ENCODE peak calls at places on chromosome 2, in eight cellular contexts. W, O, A, Z, E, P, N and U are unnamed samples.

GRCh38 chr2:239160226-239161143 is 240.3 kb downstream of the HDAC4 start:
- DNase-seq in W (peak; percentile 20), O (no peak), A (no peak), Z (peak; percentile 13), E (peak; percentile 25), P (peak; percentile 8), N (no peak), U (peak; percentile 47)

GRCh38 chr2:54454548-54454921 is 1.6 kb upstream of the SPTBN1 start:
- DNase-seq in W (no peak), O (no peak), A (no peak), Z (no peak), E (no peak), P (no peak), N (no peak), U (no peak)

GRCh38 chr2:241072151-241072550 is 29.9 kb downstream of the MTERF4 start:
- DNase-seq in W (no peak), O (no peak), A (no peak), Z (no peak), E (no peak), P (no peak), N (no peak), U (peak; percentile 56)

GRCh38 chr2:29767606-29768335 is 153.6 kb downstream of the ALK start:
- DNase-seq in W (no peak), O (no peak), A (no peak), Z (no peak), E (no peak), P (no peak), N (no peak), U (no peak)

GRCh38 chr2:234826676-234827075 is 125.1 kb upstream of the SH3BP4 start:
- DNase-seq in W (no peak), O (no peak), A (no peak), Z (no peak), E (no peak), P (no peak), N (no peak), U (no peak)

GRCh38 chr2:86441789-86442641 is 844 bp downstream of the KDM3A start:
- DNase-seq in W (peak; percentile 51), O (peak; percentile 66), A (peak; percentile 67), Z (peak; percentile 50), E (peak; percentile 79), P (peak; percentile 55), N (peak; percentile 47), U (peak; percentile 72)

GRCh38 chr2:37802106-37802791 is 122.8 kb upstream of the RMDN2 start:
- DNase-seq in W (no peak), O (no peak), A (peak; percentile 24), Z (peak; percentile 45), E (no peak), P (no peak), N (no peak), U (no peak)

GRCh38 chr2:49943944-49944803 is 789.9 kb upstream of the FSHR start:
- DNase-seq in W (no peak), O (no peak), A (peak; percentile 20), Z (no peak), E (no peak), P (no peak), N (no peak), U (no peak)

GRCh38 chr2:65576861-65577601 is 144.6 kb upstream of the SPRED2 start:
- DNase-seq in W (no peak), O (peak; percentile 47), A (peak; percentile 73), Z (peak; percentile 95), E (no peak), P (no peak), N (no peak), U (peak; percentile 32)

GRCh38 chr2:238259085-238260020 is 19.5 kb upstream of the HES6 start:
- DNase-seq in W (peak; percentile 60), O (no peak), A (no peak), Z (no peak), E (peak; percentile 58), P (no peak), N (no peak), U (no peak)

GRCh38 chr2:166180951-166181812 is 53.4 kb upstream of the SCN1A start:
- DNase-seq in W (peak; percentile 54), O (peak; percentile 64), A (peak; percentile 74), Z (peak; percentile 56), E (no peak), P (no peak), N (peak; percentile 40), U (peak; percentile 68)

GRCh38 chr2:9087151-9087681 is 83.7 kb upstream of the MBOAT2 start:
- DNase-seq in W (no peak), O (peak; percentile 16), A (no peak), Z (peak; percentile 36), E (no peak), P (no peak), N (no peak), U (no peak)

GRCh38 chr2:142974288-142975024 is 97.0 kb downstream of the KYNU start:
- DNase-seq in W (no peak), O (no peak), A (peak; percentile 31), Z (peak; percentile 55), E (no peak), P (no peak), N (no peak), U (no peak)

GRCh38 chr2:110741491-110741980 is 9.2 kb downstream of the ACOXL start:
- DNase-seq in W (no peak), O (no peak), A (peak; percentile 28), Z (no peak), E (no peak), P (no peak), N (peak; percentile 33), U (no peak)

GRCh38 chr2:80338794-80339193 is 34.2 kb upstream of the LRRTM1 start:
- DNase-seq in W (no peak), O (no peak), A (no peak), Z (no peak), E (no peak), P (no peak), N (no peak), U (no peak)

GRCh38 chr2:134766583-134766982 is 47.8 kb upstream of the TMEM163 start:
- DNase-seq in W (no peak), O (no peak), A (no peak), Z (no peak), E (no peak), P (no peak), N (no peak), U (no peak)

GRCh38 chr2:21265752-21266151 is 142.0 kb downstream of the TDRD15 start:
- DNase-seq in W (no peak), O (no peak), A (no peak), Z (no peak), E (no peak), P (no peak), N (no peak), U (no peak)

GRCh38 chr2:174794851-174795374 is 30.6 kb upstream of the CHRNA1 start:
- DNase-seq in W (no peak), O (no peak), A (no peak), Z (peak; percentile 45), E (no peak), P (no peak), N (no peak), U (no peak)

GRCh38 chr2:143375376-143375880 is 246.2 kb downstream of the ARHGAP15 start:
- DNase-seq in W (no peak), O (no peak), A (no peak), Z (peak; percentile 7), E (no peak), P (no peak), N (no peak), U (no peak)

GRCh38 chr2:79702934-79703333 is 190.1 kb downstream of the CTNNA2 start:
- DNase-seq in W (no peak), O (no peak), A (no peak), Z (no peak), E (no peak), P (no peak), N (no peak), U (no peak)

GRCh38 chr2:18362696-18363095 is 197.8 kb downstream of the RDH14 start:
- DNase-seq in W (no peak), O (no peak), A (no peak), Z (peak; percentile 98), E (no peak), P (no peak), N (no peak), U (no peak)

GRCh38 chr2:119809329-119810038 is 49.8 kb downstream of the PTPN4 start:
- DNase-seq in W (no peak), O (no peak), A (no peak), Z (peak; percentile 89), E (no peak), P (no peak), N (no peak), U (no peak)

GRCh38 chr2:42046819-42047487 is 868 bp upstream of the PKDCC start:
- DNase-seq in W (no peak), O (no peak), A (peak; percentile 80), Z (no peak), E (no peak), P (peak; percentile 58), N (no peak), U (no peak)

GRCh38 chr2:121212661-121213325 is 72.2 kb downstream of the TFCP2L1 start:
- DNase-seq in W (no peak), O (no peak), A (no peak), Z (no peak), E (no peak), P (no peak), N (no peak), U (no peak)

GRCh38 chr2:226227341-226227740 is 572.3 kb downstream of the IRS1 start:
- DNase-seq in W (no peak), O (no peak), A (no peak), Z (peak; percentile 18), E (no peak), P (no peak), N (no peak), U (no peak)

GRCh38 chr2:233129351-233129978 is 69.3 kb downstream of the INPP5D start:
- DNase-seq in W (no peak), O (no peak), A (no peak), Z (no peak), E (no peak), P (no peak), N (peak; percentile 25), U (no peak)
- TF ChIP-seq CTCF in W (no peak), O (no peak), A (peak; percentile 21), Z (no peak), E (no peak), P (no peak), N (peak; percentile 57), U (peak; percentile 52)

GRCh38 chr2:159832026-159832425 is 34.0 kb upstream of the CD302 start:
- DNase-seq in W (no peak), O (no peak), A (no peak), Z (no peak), E (no peak), P (no peak), N (no peak), U (no peak)

GRCh38 chr2:159832858-159833257 is 34.9 kb upstream of the CD302 start:
- DNase-seq in W (no peak), O (no peak), A (no peak), Z (no peak), E (no peak), P (no peak), N (no peak), U (no peak)

GRCh38 chr2:159828736-159829135 is 30.7 kb upstream of the CD302 start:
- DNase-seq in W (no peak), O (no peak), A (no peak), Z (no peak), E (no peak), P (no peak), N (no peak), U (no peak)
- TF ChIP-seq CTCF in W (no peak), O (no peak), A (no peak), Z (no peak), E (no peak), P (no peak), N (no peak), U (no peak)

GRCh38 chr2:150188177-150188576 is 299.3 kb downstream of the RND3 start:
- DNase-seq in W (no peak), O (no peak), A (no peak), Z (no peak), E (no peak), P (no peak), N (no peak), U (no peak)
- TF ChIP-seq CTCF in W (no peak), O (no peak), A (peak; percentile 15), Z (no peak), E (no peak), P (no peak), N (no peak), U (no peak)

GRCh38 chr2:199459286-199460100 is 1.8 kb upstream of the SATB2 start:
- DNase-seq in W (peak; percentile 90), O (peak; percentile 86), A (peak; percentile 90), Z (peak; percentile 95), E (peak; percentile 85), P (peak; percentile 92), N (peak; percentile 70), U (peak; percentile 90)
- TF ChIP-seq CTCF in W (no peak), O (no peak), A (no peak), Z (no peak), E (no peak), P (no peak), N (no peak), U (no peak)